ENCODE peak calls at places on chromosomes 12 and 14, in four cellular contexts. M is H9, T is IMR-90, S is H1. O is an unnamed sample.

GRCh38 chr14:34722723-34723545 is 8.5 kb upstream of the CFL2 start:
- DNase-seq in M (peak), S (no peak), T (peak), O (peak)

GRCh38 chr12:127035011-127035879 is 1231.7 kb upstream of the TMEM132C start:
- DNase-seq in T (no peak), M (no peak), S (no peak), O (no peak)

GRCh38 chr14:68297871-68298468 is 478.4 kb downstream of the RAD51B start:
- DNase-seq in M (peak), S (peak), T (peak), O (peak)

GRCh38 chr12:16198884-16199283 is 78.6 kb downstream of the SLC15A5 start:
- DNase-seq in S (no peak), M (peak), T (no peak), O (peak)

GRCh38 chr12:40336573-40337199 is 111.9 kb downstream of the LRRK2 start:
- DNase-seq in M (no peak), T (peak), S (no peak), O (no peak)

GRCh38 chr12:127133675-127134335 is 1133.2 kb upstream of the TMEM132C start:
- DNase-seq in S (no peak), M (peak), T (no peak), O (no peak)

GRCh38 chr12:28879379-28879778 is 269.7 kb upstream of the FAR2 start:
- DNase-seq in M (no peak), T (no peak), S (no peak), O (no peak)

GRCh38 chr12:92930421-92930820 is 1.3 kb upstream of the EEA1 start:
- DNase-seq in S (no peak), M (no peak), T (no peak), O (no peak)

GRCh38 chr14:65336191-65336591 is 76.3 kb upstream of the FUT8 start:
- DNase-seq in M (no peak), T (peak), S (no peak), O (no peak)

GRCh38 chr12:8662592-8662991 is at the start of gene MFAP5:
- DNase-seq in S (no peak), T (peak), M (no peak), O (peak)

GRCh38 chr12:18468521-18469075 is 207.3 kb downstream of the PIK3C2G start:
- DNase-seq in T (peak), S (no peak), M (no peak), O (no peak)

GRCh38 chr12:9925746-9926393 is 6.3 kb downstream of the CLEC2A start:
- DNase-seq in M (peak), S (peak), T (peak), O (peak)

GRCh38 chr14:100369019-100369418 is 45.9 kb downstream of the SLC25A47 start:
- DNase-seq in T (no peak), S (no peak), M (no peak), O (peak)

GRCh38 chr12:26383041-26383440 is 187.7 kb downstream of the SSPN start:
- DNase-seq in S (no peak), M (no peak), T (no peak), O (no peak)

GRCh38 chr12:7150356-7150755 is 20.2 kb downstream of the CLSTN3 start:
- DNase-seq in M (no peak), T (no peak), S (no peak), O (no peak)

GRCh38 chr14:106513302-106513701 is 986.9 kb downstream of the TMEM121 start:
- DNase-seq in T (no peak), S (no peak), M (no peak), O (no peak)

GRCh38 chr12:111405149-111405855 is 421 bp upstream of the SH2B3 start:
- DNase-seq in M (peak), T (peak), S (peak), O (peak)

GRCh38 chr12:62265511-62265910 is 5.3 kb downstream of the USP15 start:
- DNase-seq in S (no peak), T (no peak), M (no peak), O (no peak)

GRCh38 chr12:130126023-130126432 is 36.2 kb upstream of the FZD10 start:
- DNase-seq in S (no peak), T (no peak), M (peak), O (peak)

GRCh38 chr12:46786774-46787173 is 39.0 kb downstream of the SLC38A4 start:
- DNase-seq in T (peak), M (no peak), S (no peak), O (no peak)

GRCh38 chr12:98745578-98746391 is 100.7 kb downstream of the APAF1 start:
- DNase-seq in S (no peak), T (peak), M (peak), O (no peak)

GRCh38 chr14:104579507-104579906 is at the start of gene C14orf180:
- DNase-seq in M (no peak), S (no peak), T (no peak), O (no peak)

GRCh38 chr14:72605096-72605920 is 288.6 kb downstream of the DPF3 start:
- DNase-seq in T (no peak), S (no peak), M (no peak), O (no peak)

GRCh38 chr14:51613436-51613835 is 38.3 kb upstream of the FRMD6 start:
- DNase-seq in T (no peak), M (no peak), S (no peak), O (no peak)

GRCh38 chr14:94129758-94130414 is 482 bp upstream of the IFI27L2 start:
- DNase-seq in S (no peak), T (peak), M (peak), O (peak)

GRCh38 chr12:93408813-93409212 is 31.1 kb downstream of the NUDT4 start:
- DNase-seq in M (no peak), S (no peak), T (no peak), O (no peak)

GRCh38 chr12:39935275-39935674 is 170.6 kb downstream of the SLC2A13 start:
- DNase-seq in S (no peak), T (peak), M (no peak), O (no peak)

DNA sequence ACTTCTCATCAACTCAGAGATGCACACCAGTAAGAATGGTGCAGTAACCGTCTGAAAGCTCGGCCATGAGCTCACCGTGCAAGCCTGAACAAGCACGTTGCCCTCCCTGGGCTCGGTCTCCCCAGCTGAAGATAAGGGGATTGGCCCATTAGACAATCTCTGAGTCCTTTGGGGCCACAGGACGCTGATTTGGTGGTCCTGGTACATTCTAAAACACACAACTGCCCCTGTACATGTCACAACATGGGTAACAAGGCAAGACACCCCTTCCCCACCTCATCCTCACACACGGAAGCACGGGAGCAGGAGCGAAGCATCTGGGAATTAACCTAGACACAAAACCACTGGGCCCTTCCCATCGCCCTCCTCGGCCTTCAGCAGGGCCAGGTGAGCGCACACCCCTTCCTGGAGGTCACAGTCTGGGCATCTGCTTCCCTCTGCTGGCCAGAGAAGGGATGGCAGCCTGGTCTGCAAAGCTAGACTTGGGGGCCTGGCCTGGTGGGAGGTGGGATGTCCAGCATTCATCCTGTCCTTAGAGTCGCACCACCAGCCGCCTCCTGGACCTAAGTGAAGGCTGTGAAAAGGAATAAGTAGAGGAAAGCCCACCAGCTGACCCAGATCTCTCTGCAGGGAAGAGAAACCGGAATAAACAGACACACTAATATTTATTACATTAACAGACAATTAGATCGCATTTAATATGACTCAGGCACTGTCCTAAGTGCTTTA is 18.9 kb upstream of the SMUG1 start:
- DNase-seq in S (no peak), M (peak), T (peak), O (peak)
- H3K4me2 ChIP-seq in S (no peak), M (no peak), T (no peak), O (no peak)

DNA sequence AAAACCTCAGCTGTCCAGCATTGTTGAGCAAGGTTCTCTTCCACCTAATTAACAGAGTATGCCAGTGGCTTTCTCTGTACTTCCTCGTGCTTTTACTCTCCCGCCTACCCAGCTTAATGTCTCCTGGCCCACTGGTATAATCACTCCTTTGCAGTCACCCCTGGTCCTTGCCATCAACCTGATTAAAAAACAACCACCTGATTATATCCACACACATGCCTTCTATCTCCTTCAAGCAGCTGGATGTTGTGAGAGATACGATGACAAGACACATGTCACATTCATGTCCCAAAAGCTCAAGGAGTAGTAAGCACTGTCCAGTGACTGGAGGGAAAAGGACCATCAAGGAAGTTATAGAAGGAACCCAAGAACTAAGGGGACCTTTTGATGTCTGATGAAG is 241.3 kb upstream of the GRIP1 start:
- DNase-seq in S (no peak), T (no peak), M (no peak), O (no peak)
- H3K56ac ChIP-seq in S (no peak), T (no peak), M (no peak), O (no peak)

GRCh38 chr12:52799498-52800211 is 3.7 kb upstream of the KRT3 start:
- DNase-seq in T (no peak), S (no peak), M (no peak), O (no peak)
- H3K4me2 ChIP-seq in T (no peak), S (peak), M (no peak), O (no peak)

GRCh38 chr14:76716285-76716684 is 45.0 kb upstream of the VASH1 start:
- DNase-seq in M (no peak), T (no peak), S (no peak), O (no peak)

GRCh38 chr14:76719664-76720063 is 41.6 kb upstream of the VASH1 start:
- DNase-seq in T (no peak), M (no peak), S (no peak), O (no peak)

GRCh38 chr14:76720382-76720813 is 40.9 kb upstream of the VASH1 start:
- DNase-seq in S (no peak), M (peak), T (peak), O (peak)

GRCh38 chr14:76717508-76717907 is 43.8 kb upstream of the VASH1 start:
- DNase-seq in S (no peak), M (no peak), T (no peak), O (no peak)

DNA sequence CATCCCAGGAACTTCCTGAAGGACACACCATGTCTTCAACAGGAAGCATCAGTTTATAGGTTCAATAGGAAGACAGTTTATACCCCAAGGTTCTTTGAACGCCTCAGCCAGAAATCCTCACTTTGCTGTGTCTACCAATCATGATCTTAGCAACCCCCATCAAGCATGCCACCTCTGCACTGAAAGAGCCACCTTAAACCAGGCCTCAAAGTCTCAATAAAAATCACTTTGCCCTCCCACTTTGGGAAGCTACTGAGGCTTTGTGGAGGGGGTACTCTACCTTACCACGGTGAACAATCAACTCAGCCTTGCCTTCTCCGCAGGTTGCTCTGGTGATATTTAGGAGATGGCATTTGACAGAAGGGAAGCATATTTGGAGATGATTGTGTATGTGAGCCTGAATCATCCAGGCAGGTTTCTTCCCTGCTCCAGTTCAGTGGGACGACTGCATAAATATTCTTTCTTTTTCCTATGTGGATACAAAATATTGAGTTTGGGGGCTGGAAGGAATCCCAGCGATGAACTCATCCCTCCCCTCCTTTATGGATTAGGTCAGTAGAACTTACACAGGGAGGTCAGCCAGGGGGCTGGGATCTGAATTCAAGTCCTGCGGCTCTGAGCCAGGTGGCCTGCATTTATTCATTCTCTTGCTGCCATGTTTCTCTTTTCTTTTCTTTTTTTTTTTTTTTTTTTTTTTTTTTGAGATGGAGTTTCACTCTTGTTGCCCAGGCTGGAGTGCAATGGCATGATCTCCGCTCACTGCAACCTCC is 42.8 kb upstream of the VASH1 start:
- DNase-seq in T (no peak), S (no peak), M (no peak), O (no peak)
- H3K56ac ChIP-seq in T (no peak), S (no peak), M (no peak), O (no peak)

DNA sequence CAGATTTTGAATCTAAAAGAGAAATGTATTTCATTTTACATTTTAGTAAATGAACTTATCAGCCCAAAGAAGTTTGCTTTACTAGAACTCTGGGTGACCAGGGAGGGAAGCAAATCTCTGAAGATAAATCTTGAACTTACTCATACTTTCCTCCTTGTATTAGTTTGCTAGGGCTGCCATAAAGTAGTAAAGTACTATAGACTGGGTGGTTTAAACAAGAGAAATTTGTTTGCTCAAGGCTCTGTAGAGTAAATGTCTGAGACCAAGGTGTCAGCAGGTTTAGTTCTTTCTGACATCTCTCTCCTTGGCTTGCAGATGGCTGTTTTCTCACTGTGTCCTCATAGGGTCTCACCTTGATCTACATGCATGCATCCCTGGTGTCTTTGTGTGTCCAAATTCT is 926.0 kb downstream of the DIO2 start:
- DNase-seq in S (no peak), T (no peak), M (no peak), O (no peak)
- H3K4me2 ChIP-seq in S (no peak), T (no peak), M (no peak), O (no peak)

GRCh38 chr12:121908702-121909101 is 9.7 kb upstream of the CFAP251 start:
- DNase-seq in T (no peak), M (no peak), S (no peak), O (no peak)
- H3K56ac ChIP-seq in T (no peak), M (no peak), S (no peak), O (no peak)

DNA sequence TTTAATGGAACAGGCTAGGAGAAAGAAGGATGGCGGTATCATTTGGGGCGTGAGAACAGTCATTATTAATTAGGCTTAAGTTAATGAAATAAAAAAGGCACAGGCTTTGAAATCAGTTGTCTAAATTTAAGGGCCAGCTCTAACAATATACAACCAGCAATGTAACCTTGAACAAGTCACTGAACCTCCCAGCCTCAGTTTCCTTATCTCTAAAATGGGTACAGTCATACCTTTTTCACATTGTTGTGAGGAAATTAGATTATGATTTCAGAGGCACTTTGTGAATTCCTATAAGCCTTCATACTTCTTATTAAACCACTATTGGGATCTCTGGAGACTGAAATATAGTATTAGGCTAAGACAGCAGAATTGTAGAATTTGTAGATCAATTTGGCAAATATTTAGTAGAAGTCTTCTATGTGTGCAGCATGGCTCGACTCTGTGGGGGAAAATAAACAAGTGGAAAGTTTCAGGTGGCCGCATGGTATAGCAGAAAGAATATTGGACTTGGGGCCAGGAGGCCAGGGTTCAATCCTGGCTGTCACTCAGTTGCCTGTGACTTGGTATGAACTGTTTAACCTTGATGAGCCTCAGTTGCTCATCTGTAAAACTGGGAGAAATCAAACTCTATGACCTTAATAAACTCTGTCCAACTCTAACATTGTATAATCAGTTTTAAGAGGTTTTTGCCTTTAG is 117.7 kb downstream of the ETV6 start:
- DNase-seq in T (no peak), S (no peak), M (no peak), O (no peak)
- H3K4me2 ChIP-seq in T (no peak), S (no peak), M (no peak), O (no peak)

GRCh38 chr14:78358631-78359030 is 188.5 kb downstream of the NRXN3 start:
- DNase-seq in M (no peak), S (no peak), T (no peak), O (no peak)
- H3K56ac ChIP-seq in M (no peak), S (no peak), T (no peak), O (no peak)

GRCh38 chr14:87264386-87264785 is 728.6 kb downstream of the GALC start:
- DNase-seq in T (no peak), S (no peak), M (no peak), O (no peak)
- H3K4me2 ChIP-seq in T (no peak), S (no peak), M (no peak), O (no peak)